ENCODE peak calls at places on chromosome 15, in four cellular contexts. T is A549, I is SK-N-SH, X is HepG2. M is an unnamed sample.
A peak's percentile ranks its signal among the peaks of the same experiment; 100 is the strongest.

GRCh38 chr15:57554063-57554820 is 37.5 kb upstream of the MYZAP start:
- DNase-seq in T (no peak), I (peak; percentile 36), X (no peak), M (no peak)

GRCh38 chr15:79337591-79337990 is 26.7 kb downstream of the TMED3 start:
- DNase-seq in T (no peak), I (no peak), X (no peak), M (no peak)

GRCh38 chr15:77858677-77859490 is 218.6 kb downstream of the TBC1D2B start:
- DNase-seq in X (no peak), I (no peak), T (no peak), M (no peak)

GRCh38 chr15:48005921-48006541 is 114.8 kb upstream of the SLC24A5 start:
- DNase-seq in X (no peak), I (no peak), T (no peak), M (no peak)

GRCh38 chr15:70505971-70506887 is 257.1 kb downstream of the UACA start:
- DNase-seq in T (no peak), I (no peak), X (no peak), M (no peak)

GRCh38 chr15:92901053-92901761 is 1.1 kb downstream of the CHD2 start:
- DNase-seq in X (no peak), T (peak; percentile 51), I (no peak), M (no peak)

GRCh38 chr15:90617171-90617570 is 87.4 kb downstream of the CRTC3 start:
- DNase-seq in T (no peak), I (no peak), X (no peak), M (no peak)

GRCh38 chr15:39394534-39394933 is 186.3 kb upstream of the THBS1 start:
- DNase-seq in T (no peak), X (no peak), I (no peak), M (no peak)

GRCh38 chr15:47587938-47588817 is 129.1 kb upstream of the SEMA6D start:
- DNase-seq in X (no peak), I (no peak), T (no peak), M (no peak)

GRCh38 chr15:65767264-65767595 is 24.9 kb downstream of the DENND4A start:
- DNase-seq in I (no peak), T (no peak), X (no peak), M (no peak)

GRCh38 chr15:48565560-48566482 is 79.7 kb downstream of the FBN1 start:
- DNase-seq in X (no peak), T (peak; percentile 39), I (no peak), M (no peak)

GRCh38 chr15:25890532-25890931 is 27.4 kb upstream of the ATP10A start:
- DNase-seq in T (no peak), I (no peak), X (no peak), M (no peak)

GRCh38 chr15:53009093-53009492 is 219.0 kb upstream of the ONECUT1 start:
- DNase-seq in I (no peak), T (no peak), X (no peak), M (no peak)

GRCh38 chr15:45151998-45152828 is 22.4 kb downstream of the DUOX1 start:
- DNase-seq in I (no peak), T (no peak), X (no peak), M (no peak)

GRCh38 chr15:91553455-91553854 is 300.1 kb upstream of the SLCO3A1 start:
- DNase-seq in I (peak; percentile 10), X (no peak), T (no peak), M (no peak)

GRCh38 chr15:60544581-60545115 is 65.7 kb upstream of the ICE2 start:
- DNase-seq in I (no peak), T (no peak), X (no peak), M (no peak)

GRCh38 chr15:60213377-60214010 is 184.3 kb downstream of the ANXA2 start:
- DNase-seq in T (no peak), X (no peak), I (no peak), M (no peak)

GRCh38 chr15:27527490-27528067 is 556.6 kb downstream of the GABRG3 start:
- DNase-seq in T (peak; percentile 37), I (no peak), X (peak; percentile 1), M (no peak)

GRCh38 chr15:67043939-67044771 is 21.2 kb upstream of the SMAD3 start:
- DNase-seq in X (peak; percentile 84), T (peak; percentile 89), I (no peak), M (no peak)

GRCh38 chr15:31338879-31339557 is 12.4 kb downstream of the KLF13 start:
- DNase-seq in T (peak; percentile 58), X (peak; percentile 38), I (peak; percentile 64), M (peak; percentile 75)
- TF ChIP-seq PBX3 in T (no peak), X (no peak), I (no peak), M (no peak)

DNA sequence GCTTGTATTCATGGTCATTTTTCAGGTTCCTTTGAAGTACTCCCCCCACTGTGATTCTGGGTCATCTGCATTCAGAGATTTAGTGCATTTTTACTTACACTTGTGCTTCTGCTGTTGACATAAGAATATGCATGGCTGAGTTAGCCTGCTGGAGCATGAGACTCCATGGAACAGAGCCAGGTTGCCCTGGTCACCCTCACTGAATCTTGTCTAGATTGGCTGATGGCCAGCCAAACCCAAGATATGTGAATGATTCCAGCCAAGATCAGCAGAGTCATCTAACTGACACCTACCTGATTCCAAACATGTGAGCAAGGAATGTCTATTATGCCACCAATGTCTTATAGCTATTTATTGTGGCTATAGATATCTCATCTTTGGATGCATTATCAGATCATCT is 25.1 kb downstream of the DTWD1 start:
- DNase-seq in I (no peak), T (peak; percentile 2), X (peak; percentile 9), M (no peak)
- TF ChIP-seq SMC3 in I (no peak), T (no peak), X (no peak), M (no peak)

DNA sequence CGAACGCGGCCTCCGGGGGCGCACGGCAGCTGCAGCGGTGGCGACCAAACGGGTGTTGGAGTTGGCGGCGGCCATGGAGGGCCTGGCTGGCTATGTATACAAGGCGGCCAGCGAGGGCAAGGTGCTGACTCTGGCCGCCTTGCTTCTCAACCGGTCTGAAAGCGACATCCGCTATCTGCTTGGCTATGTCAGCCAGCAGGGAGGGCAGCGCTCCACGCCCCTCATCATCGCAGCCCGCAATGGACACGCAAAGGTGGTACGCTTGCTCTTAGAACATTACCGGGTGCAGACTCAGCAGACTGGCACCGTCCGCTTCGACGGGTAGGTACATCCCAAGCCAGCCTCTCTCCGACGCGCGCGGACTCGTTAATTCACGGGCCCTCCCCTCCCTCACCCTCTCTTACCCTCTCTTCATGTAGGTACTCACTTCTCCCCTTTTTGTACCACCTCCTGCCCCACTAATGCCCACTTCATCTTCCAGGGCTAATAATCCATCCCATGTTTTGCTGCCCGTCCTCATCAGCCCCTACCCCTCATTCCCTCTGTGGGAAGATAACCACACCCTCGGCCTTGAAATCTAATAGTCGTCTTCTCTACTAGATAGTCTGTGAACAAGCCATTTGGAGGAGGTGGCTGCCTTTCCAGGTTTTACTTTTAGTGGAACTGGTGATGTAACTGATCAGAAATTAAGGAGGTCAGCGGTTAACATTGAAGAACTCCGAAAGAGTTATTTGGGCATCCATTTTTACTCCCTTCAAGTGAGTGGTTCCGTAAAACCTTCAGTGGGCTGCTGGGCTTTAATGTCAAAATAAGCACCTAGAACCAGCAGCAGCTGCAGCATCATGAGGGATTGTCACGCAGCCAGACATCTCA is 1.0 kb downstream of the FEM1B start:
- DNase-seq in I (peak; percentile 53), X (peak; percentile 65), T (peak; percentile 86), M (no peak)
- TF ChIP-seq PBX3 in I (no peak), X (no peak), T (no peak), M (no peak)

DNA sequence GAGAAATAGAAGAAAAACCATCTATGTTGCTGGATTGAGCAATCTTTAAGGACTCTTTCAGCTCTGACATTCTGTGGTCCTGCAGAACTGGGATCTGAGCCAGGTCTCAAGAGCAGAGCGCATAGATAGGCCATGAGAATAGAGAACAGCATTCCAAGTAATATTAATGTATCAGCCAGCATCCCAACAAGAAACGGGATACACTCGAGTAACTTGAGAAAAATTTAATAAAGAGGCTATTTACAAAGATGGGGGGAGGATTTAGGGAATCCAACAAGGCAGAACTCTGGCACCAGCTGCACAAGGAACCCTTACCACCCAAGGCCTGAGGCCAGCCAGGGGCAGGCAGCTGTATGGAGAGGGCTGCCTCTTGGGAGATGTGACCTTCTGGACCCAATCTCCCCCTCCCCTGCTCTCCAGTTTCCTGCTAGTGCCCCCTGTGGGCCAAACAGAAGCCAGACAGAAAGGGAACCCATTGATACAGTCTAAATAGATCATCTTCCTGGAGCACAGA is 8.2 kb downstream of the TMOD2 start:
- DNase-seq in I (no peak), X (peak; percentile 6), T (no peak), M (no peak)
- TF ChIP-seq SMC3 in I (peak; percentile 18), X (no peak), T (no peak), M (no peak)

GRCh38 chr15:37125143-37125542 is 24.8 kb upstream of the MEIS2 start:
- DNase-seq in T (no peak), X (no peak), I (no peak), M (no peak)

GRCh38 chr15:37121492-37121891 is 21.1 kb upstream of the MEIS2 start:
- DNase-seq in I (no peak), T (no peak), X (no peak), M (no peak)

GRCh38 chr15:37124330-37124729 is 24.0 kb upstream of the MEIS2 start:
- DNase-seq in T (no peak), X (no peak), I (no peak), M (no peak)

GRCh38 chr15:37117030-37117429 is 16.7 kb upstream of the MEIS2 start:
- DNase-seq in I (no peak), T (no peak), X (no peak), M (no peak)

DNA sequence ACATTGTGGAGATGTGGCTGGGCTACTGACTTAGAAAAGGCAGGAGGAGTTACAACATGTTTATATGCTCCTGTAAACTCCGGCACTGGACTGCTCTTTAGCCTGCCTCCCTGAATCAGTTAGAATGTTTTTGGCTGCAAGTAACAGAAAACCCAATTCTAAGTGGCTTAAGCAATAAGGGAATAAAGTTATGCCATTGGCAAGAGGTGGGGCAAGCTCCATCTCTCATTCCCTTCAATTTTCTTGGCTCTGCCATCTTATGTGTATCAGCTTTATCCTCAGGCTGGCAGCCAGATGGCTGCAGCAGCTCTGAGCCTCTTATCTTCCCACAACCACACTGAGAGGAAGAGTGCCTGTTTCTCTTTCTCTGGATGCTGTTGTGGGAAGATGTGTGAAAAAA is 22.4 kb upstream of the MEIS2 start:
- DNase-seq in I (peak; percentile 48), X (no peak), T (no peak), M (no peak)
- TF ChIP-seq PBX3 in I (no peak), X (no peak), T (no peak), M (no peak)

GRCh38 chr15:84846269-84846668 is 29.1 kb downstream of the ALPK3 start:
- DNase-seq in I (no peak), T (no peak), X (no peak), M (no peak)

GRCh38 chr15:84842781-84843180 is 25.6 kb downstream of the ALPK3 start:
- DNase-seq in T (no peak), I (no peak), X (no peak), M (no peak)

GRCh38 chr15:84847382-84847781 is 30.2 kb downstream of the ALPK3 start:
- DNase-seq in I (no peak), X (no peak), T (no peak), M (no peak)

GRCh38 chr15:84840741-84841429 is 23.7 kb downstream of the ALPK3 start:
- DNase-seq in T (peak; percentile 73), I (peak; percentile 60), X (peak; percentile 51), M (no peak)

GRCh38 chr15:84844964-84845363 is 27.8 kb downstream of the ALPK3 start:
- DNase-seq in X (peak; percentile 38), T (no peak), I (no peak), M (no peak)
- TF ChIP-seq SMC3 in X (no peak), T (no peak), I (no peak), M (no peak)

M was measured in GM12878.